ENCODE peak calls at places on chromosomes 7 and 10, in four cellular contexts. T, E, Z and N are unnamed samples.

GRCh38 chr7:104845541-104845940 is 168.5 kb upstream of the KMT2E start:
- DNase-seq in T (no peak), E (no peak), Z (no peak), N (no peak)

GRCh38 chr7:64685741-64686140 is 19.8 kb downstream of the ZNF107 start:
- DNase-seq in T (peak), E (no peak), Z (no peak), N (no peak)

GRCh38 chr7:82527831-82528230 is 84.3 kb upstream of the CACNA2D1 start:
- DNase-seq in T (no peak), E (no peak), Z (no peak), N (no peak)

GRCh38 chr7:138472292-138473079 is 12.4 kb downstream of the TRIM24 start:
- DNase-seq in T (no peak), E (no peak), Z (no peak), N (no peak)

GRCh38 chr10:42962120-42962901 is 114.6 kb upstream of the RET start:
- DNase-seq in T (no peak), E (no peak), Z (no peak), N (no peak)

GRCh38 chr10:117214401-117214800 is 17.1 kb downstream of the KCNK18 start:
- DNase-seq in T (no peak), E (no peak), Z (peak), N (no peak)

GRCh38 chr7:130151591-130152269 is 53.5 kb downstream of the TMEM209 start:
- DNase-seq in T (no peak), E (no peak), Z (no peak), N (no peak)

GRCh38 chr10:80458638-80459037 is 4.5 kb downstream of the TSPAN14 start:
- DNase-seq in T (no peak), E (no peak), Z (no peak), N (no peak)

GRCh38 chr10:5089869-5090268 is 4.3 kb upstream of the AKR1C3 start:
- DNase-seq in T (no peak), E (no peak), Z (peak), N (peak)

GRCh38 chr7:131933890-131934289 is 377.5 kb upstream of the PODXL start:
- DNase-seq in T (no peak), E (no peak), Z (no peak), N (no peak)

GRCh38 chr7:6725003-6725402 is 18.3 kb upstream of the ZNF12 start:
- DNase-seq in T (no peak), E (no peak), Z (no peak), N (no peak)

GRCh38 chr7:56810466-56810865 is 321.8 kb downstream of the ZNF479 start:
- DNase-seq in T (no peak), E (no peak), Z (no peak), N (no peak)

GRCh38 chr10:100696477-100696901 is 48.9 kb upstream of the PAX2 start:
- DNase-seq in T (no peak), E (no peak), Z (no peak), N (no peak)

GRCh38 chr10:125625586-125625985 is 57.4 kb downstream of the TEX36 start:
- DNase-seq in T (no peak), E (no peak), Z (no peak), N (no peak)

GRCh38 chr7:21357146-21358097 is 70.5 kb upstream of the SP4 start:
- DNase-seq in T (no peak), E (no peak), Z (no peak), N (no peak)

GRCh38 chr10:68208424-68209042 is 23.4 kb downstream of the ATOH7 start:
- DNase-seq in T (peak), E (peak), Z (peak), N (peak)